ENCODE peak calls at places on chromosome 10, in five cellular contexts. I is globus pallidus, E is SK-MEL-5, H is esophagus muscularis mucosa, L is RWPE2. F is an unnamed sample.

GRCh38 chr10:128373831-128374230 is 247.6 kb upstream of the MKI67 start:
- DNase-seq in I (no peak), E (no peak), H (peak), L (no peak), F (no peak)

GRCh38 chr10:36531621-36532020 is 593.8 kb upstream of the ANKRD30A start:
- DNase-seq in I (no peak), E (no peak), H (no peak), L (no peak), F (no peak)

GRCh38 chr10:92929896-92930295 is 81.6 kb downstream of the EXOC6 start:
- DNase-seq in I (no peak), E (no peak), H (no peak), L (no peak), F (no peak)

GRCh38 chr10:102450124-102450373 is 1.3 kb downstream of the C10orf95 start:
- DNase-seq in I (no peak), E (no peak), H (no peak), L (no peak), F (no peak)

GRCh38 chr10:15719899-15720634 is at the start of gene ITGA8:
- DNase-seq in I (no peak), E (peak), H (no peak), L (no peak), F (no peak)

GRCh38 chr10:78330884-78331283 is 297.2 kb downstream of the RPS24 start:
- DNase-seq in I (no peak), E (no peak), H (peak), L (no peak), F (no peak)

GRCh38 chr10:130812381-130813148 is 499.0 kb downstream of the TCERG1L start:
- DNase-seq in I (no peak), E (no peak), H (peak), L (no peak), F (no peak)

GRCh38 chr10:52526251-52526823 is 212.3 kb downstream of the DKK1 start:
- DNase-seq in I (no peak), E (no peak), H (no peak), L (no peak), F (no peak)

GRCh38 chr10:74650613-74651012 is 175.8 kb upstream of the KAT6B start:
- DNase-seq in I (no peak), E (no peak), H (no peak), L (no peak), F (no peak)

GRCh38 chr10:132178885-132179545 is 7.7 kb upstream of the DPYSL4 start:
- DNase-seq in I (no peak), E (no peak), H (no peak), L (no peak), F (no peak)

GRCh38 chr10:133358162-133358919 is 522 bp upstream of the FUOM start:
- DNase-seq in I (no peak), E (no peak), H (no peak), L (no peak), F (no peak)

GRCh38 chr10:43913676-43914235 is 265.1 kb upstream of the ZNF32 start:
- DNase-seq in I (no peak), E (no peak), H (peak), L (no peak), F (no peak)

GRCh38 chr10:71068811-71069411 is 143.5 kb upstream of the UNC5B start:
- DNase-seq in I (peak), E (no peak), H (no peak), L (no peak), F (no peak)

GRCh38 chr10:44911081-44911540 is at the start of gene TMEM72:
- DNase-seq in I (no peak), E (no peak), H (no peak), L (no peak), F (no peak)

F was measured in GM12864.